ENCODE peak calls at places on chromosomes 16 and 17, in six cellular contexts. One of them, this sample, is unnamed.

GRCh38 chr16:57846078-57846697 is 43.9 kb upstream of the KIFC3 start:
- DNase-seq in prostate gland: no peak
- DNase-seq in stomach: no peak
- DNase-seq in transverse colon: no peak
- DNase-seq in A549: no peak
- DNase-seq in ovary: peak; percentile 36
- DNase-seq in this sample: no peak

GRCh38 chr17:68771867-68772515 is 170.8 kb upstream of the FAM20A start:
- DNase-seq in ovary: no peak
- DNase-seq in prostate gland: no peak
- DNase-seq in A549: peak; percentile 54
- DNase-seq in stomach: no peak
- DNase-seq in transverse colon: no peak
- DNase-seq in this sample: no peak

GRCh38 chr17:70906808-70907207 is 737.5 kb downstream of the KCNJ2 start:
- DNase-seq in prostate gland: no peak
- DNase-seq in transverse colon: no peak
- DNase-seq in stomach: no peak
- DNase-seq in ovary: no peak
- DNase-seq in A549: no peak
- DNase-seq in this sample: no peak

GRCh38 chr17:79707931-79708891 is 22.5 kb upstream of the ENPP7 start:
- DNase-seq in transverse colon: peak; percentile 54
- DNase-seq in A549: peak; percentile 71
- DNase-seq in stomach: peak; percentile 56
- DNase-seq in prostate gland: peak; percentile 30
- DNase-seq in ovary: peak; percentile 72
- DNase-seq in this sample: no peak

GRCh38 chr17:81333626-81334368 is 38.7 kb upstream of the SLC38A10 start:
- DNase-seq in stomach: no peak
- DNase-seq in transverse colon: no peak
- DNase-seq in prostate gland: no peak
- DNase-seq in A549: no peak
- DNase-seq in ovary: no peak
- DNase-seq in this sample: no peak

GRCh38 chr16:73126453-73126853 is 78.5 kb upstream of the ZFHX3 start:
- DNase-seq in A549: no peak
- DNase-seq in stomach: no peak
- DNase-seq in transverse colon: no peak
- DNase-seq in prostate gland: no peak
- DNase-seq in ovary: no peak
- DNase-seq in this sample: peak; percentile 41

GRCh38 chr16:85528528-85529387 is 84.4 kb upstream of the GSE1 start:
- DNase-seq in prostate gland: no peak
- DNase-seq in stomach: no peak
- DNase-seq in ovary: no peak
- DNase-seq in A549: peak; percentile 60
- DNase-seq in transverse colon: no peak
- DNase-seq in this sample: no peak

GRCh38 chr17:79622776-79623175 is 11.9 kb upstream of the RBFOX3 start:
- DNase-seq in transverse colon: no peak
- DNase-seq in ovary: no peak
- DNase-seq in stomach: no peak
- DNase-seq in A549: no peak
- DNase-seq in prostate gland: no peak
- DNase-seq in this sample: no peak

GRCh38 chr16:76650579-76650978 is 373.4 kb downstream of the CNTNAP4 start:
- DNase-seq in A549: peak; percentile 4
- DNase-seq in transverse colon: no peak
- DNase-seq in ovary: no peak
- DNase-seq in prostate gland: no peak
- DNase-seq in stomach: no peak
- DNase-seq in this sample: no peak

GRCh38 chr17:3539881-3540540 is 17.6 kb downstream of the TRPV3 start:
- DNase-seq in stomach: no peak
- DNase-seq in A549: no peak
- DNase-seq in ovary: no peak
- DNase-seq in transverse colon: no peak
- DNase-seq in prostate gland: no peak
- DNase-seq in this sample: peak; percentile 1

GRCh38 chr17:35727635-35728034 is 3.8 kb upstream of the RASL10B start:
- DNase-seq in prostate gland: no peak
- DNase-seq in stomach: no peak
- DNase-seq in transverse colon: no peak
- DNase-seq in ovary: no peak
- DNase-seq in A549: no peak
- DNase-seq in this sample: no peak

GRCh38 chr17:6325741-6326140 is 109.2 kb downstream of the AIPL1 start:
- DNase-seq in stomach: no peak
- DNase-seq in A549: no peak
- DNase-seq in transverse colon: no peak
- DNase-seq in ovary: no peak
- DNase-seq in prostate gland: no peak
- DNase-seq in this sample: no peak

GRCh38 chr17:10652984-10653680 is 4.0 kb downstream of the MYH3 start:
- DNase-seq in ovary: no peak
- DNase-seq in transverse colon: no peak
- DNase-seq in A549: no peak
- DNase-seq in stomach: no peak
- DNase-seq in prostate gland: no peak
- DNase-seq in this sample: no peak

GRCh38 chr17:10651927-10652326 is 5.2 kb downstream of the MYH3 start:
- DNase-seq in A549: no peak
- DNase-seq in ovary: no peak
- DNase-seq in transverse colon: no peak
- DNase-seq in stomach: no peak
- DNase-seq in prostate gland: no peak
- DNase-seq in this sample: no peak

GRCh38 chr17:10646393-10646990 is 10.6 kb downstream of the MYH3 start:
- DNase-seq in ovary: peak; percentile 73
- DNase-seq in A549: peak; percentile 55
- DNase-seq in prostate gland: peak; percentile 60
- DNase-seq in stomach: peak; percentile 82
- DNase-seq in transverse colon: peak; percentile 69
- DNase-seq in this sample: peak; percentile 54

GRCh38 chr17:10649031-10649430 is 8.1 kb downstream of the MYH3 start:
- DNase-seq in stomach: no peak
- DNase-seq in prostate gland: no peak
- DNase-seq in transverse colon: no peak
- DNase-seq in A549: no peak
- DNase-seq in ovary: no peak
- DNase-seq in this sample: no peak

GRCh38 chr17:10649602-10650001 is 7.5 kb downstream of the MYH3 start:
- DNase-seq in stomach: no peak
- DNase-seq in ovary: no peak
- DNase-seq in transverse colon: no peak
- DNase-seq in A549: no peak
- DNase-seq in prostate gland: no peak
- DNase-seq in this sample: no peak
- H3K27ac ChIP-seq in stomach: no peak overlapping the region
- H3K27ac ChIP-seq in ovary: no peak overlapping the region
- H3K27ac ChIP-seq in transverse colon: no peak overlapping the region
- H3K27ac ChIP-seq in A549: no peak overlapping the region
- H3K27ac ChIP-seq in prostate gland: no peak overlapping the region
- H3K27ac ChIP-seq in this sample: no peak overlapping the region

DNA sequence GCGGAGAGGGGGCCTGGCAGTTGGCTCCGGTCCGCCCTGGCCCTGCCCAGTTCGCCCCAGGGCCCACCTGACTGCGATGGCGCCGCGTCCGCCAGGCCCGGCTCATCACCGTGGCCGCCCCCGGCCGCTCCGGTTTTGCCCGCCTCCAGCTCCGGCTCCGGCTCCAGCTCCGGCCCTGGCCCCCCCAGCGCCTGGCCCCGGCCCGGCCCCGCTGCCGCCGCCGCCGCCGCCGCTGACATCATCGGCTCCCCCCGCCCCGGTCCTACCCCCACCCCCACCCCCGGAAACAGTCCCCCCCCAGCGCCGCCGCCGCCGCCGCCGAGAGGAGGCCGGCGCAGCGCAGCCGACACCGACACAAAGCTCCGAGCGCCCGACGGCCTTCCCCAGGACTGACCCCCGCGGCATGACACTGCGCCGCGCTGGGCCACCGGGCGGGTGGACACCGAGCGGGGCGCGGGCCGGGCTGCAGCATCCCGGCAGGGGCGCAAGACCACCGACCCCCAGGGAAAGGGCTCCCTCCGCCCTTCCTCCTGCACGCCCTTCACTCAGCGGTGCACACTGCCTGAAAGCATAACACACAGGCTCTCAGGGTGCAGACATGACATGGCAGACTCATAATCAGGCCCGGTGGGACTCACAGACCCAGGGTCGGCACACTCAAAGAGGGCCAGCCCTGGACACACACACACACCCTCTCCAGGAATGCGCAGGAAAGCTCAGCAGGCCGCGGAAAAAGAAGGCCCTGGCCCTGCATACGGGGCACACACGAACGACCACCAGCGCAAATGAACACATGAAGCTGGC is at the start of gene ZBTB4:
- DNase-seq in stomach: peak; percentile 65
- DNase-seq in ovary: peak; percentile 80
- DNase-seq in prostate gland: peak; percentile 62
- DNase-seq in transverse colon: peak; percentile 66
- DNase-seq in A549: peak; percentile 60
- DNase-seq in this sample: peak; percentile 32
- TF ChIP-seq POLR2A in stomach: peak; percentile 24
- TF ChIP-seq POLR2A in ovary: peak; percentile 68
- TF ChIP-seq POLR2A in prostate gland: peak; percentile 54
- TF ChIP-seq POLR2A in transverse colon: peak; percentile 62
- TF ChIP-seq POLR2A in A549: peak; percentile 56
- TF ChIP-seq POLR2A in this sample: peak; percentile 77

GRCh38 chr16:56294599-56294998 is 103.3 kb downstream of the GNAO1 start:
- DNase-seq in prostate gland: no peak
- DNase-seq in transverse colon: no peak
- DNase-seq in stomach: no peak
- DNase-seq in ovary: no peak
- DNase-seq in A549: no peak
- DNase-seq in this sample: no peak

GRCh38 chr16:56294014-56294413 is 102.7 kb downstream of the GNAO1 start:
- DNase-seq in A549: no peak
- DNase-seq in ovary: no peak
- DNase-seq in prostate gland: no peak
- DNase-seq in stomach: no peak
- DNase-seq in transverse colon: no peak
- DNase-seq in this sample: no peak

GRCh38 chr16:56295739-56296527 is 104.6 kb downstream of the GNAO1 start:
- DNase-seq in prostate gland: no peak
- DNase-seq in stomach: no peak
- DNase-seq in A549: no peak
- DNase-seq in transverse colon: no peak
- DNase-seq in ovary: no peak
- DNase-seq in this sample: no peak

GRCh38 chr16:56297684-56298083 is 106.4 kb downstream of the GNAO1 start:
- DNase-seq in transverse colon: no peak
- DNase-seq in ovary: no peak
- DNase-seq in stomach: no peak
- DNase-seq in prostate gland: no peak
- DNase-seq in A549: no peak
- DNase-seq in this sample: no peak

GRCh38 chr16:56295059-56295673 is 103.9 kb downstream of the GNAO1 start:
- DNase-seq in prostate gland: no peak
- DNase-seq in transverse colon: no peak
- DNase-seq in stomach: no peak
- DNase-seq in ovary: no peak
- DNase-seq in A549: no peak
- DNase-seq in this sample: no peak
- H3K27ac ChIP-seq in prostate gland: no peak overlapping the region
- H3K27ac ChIP-seq in transverse colon: peak overlapping the region; percentile 68
- H3K27ac ChIP-seq in stomach: peak overlapping the region; percentile 71
- H3K27ac ChIP-seq in ovary: no peak overlapping the region
- H3K27ac ChIP-seq in A549: no peak overlapping the region
- H3K27ac ChIP-seq in this sample: no peak overlapping the region

GRCh38 chr17:75854111-75854748 is 905 bp downstream of the WBP2 start:
- DNase-seq in ovary: no peak
- DNase-seq in A549: peak; percentile 80
- DNase-seq in stomach: no peak
- DNase-seq in prostate gland: no peak
- DNase-seq in transverse colon: no peak
- DNase-seq in this sample: peak; percentile 85
- TF ChIP-seq POLR2A in ovary: no peak
- TF ChIP-seq POLR2A in A549: no peak
- TF ChIP-seq POLR2A in stomach: no peak
- TF ChIP-seq POLR2A in prostate gland: no peak
- TF ChIP-seq POLR2A in transverse colon: no peak
- TF ChIP-seq POLR2A in this sample: peak; percentile 74

GRCh38 chr17:65630502-65630901 is 69.1 kb upstream of the AXIN2 start:
- DNase-seq in prostate gland: no peak
- DNase-seq in A549: no peak
- DNase-seq in transverse colon: no peak
- DNase-seq in stomach: no peak
- DNase-seq in ovary: no peak
- DNase-seq in this sample: no peak

GRCh38 chr17:65627108-65627507 is 65.7 kb upstream of the AXIN2 start:
- DNase-seq in A549: no peak
- DNase-seq in stomach: no peak
- DNase-seq in transverse colon: peak; percentile 33
- DNase-seq in prostate gland: no peak
- DNase-seq in ovary: no peak
- DNase-seq in this sample: no peak

GRCh38 chr17:65628637-65629036 is 67.2 kb upstream of the AXIN2 start:
- DNase-seq in A549: no peak
- DNase-seq in stomach: no peak
- DNase-seq in ovary: no peak
- DNase-seq in transverse colon: no peak
- DNase-seq in prostate gland: no peak
- DNase-seq in this sample: no peak

GRCh38 chr17:65629234-65629690 is 67.8 kb upstream of the AXIN2 start:
- DNase-seq in ovary: no peak
- DNase-seq in A549: no peak
- DNase-seq in stomach: no peak
- DNase-seq in transverse colon: no peak
- DNase-seq in prostate gland: no peak
- DNase-seq in this sample: no peak

GRCh38 chr17:65627892-65628622 is 66.6 kb upstream of the AXIN2 start:
- DNase-seq in prostate gland: peak; percentile 85
- DNase-seq in ovary: peak; percentile 44
- DNase-seq in transverse colon: peak; percentile 71
- DNase-seq in stomach: peak; percentile 67
- DNase-seq in A549: peak; percentile 76
- DNase-seq in this sample: no peak
- H3K27ac ChIP-seq in prostate gland: peak overlapping the region; percentile 51
- H3K27ac ChIP-seq in ovary: no peak overlapping the region
- H3K27ac ChIP-seq in transverse colon: peak overlapping the region; percentile 9
- H3K27ac ChIP-seq in stomach: peak overlapping the region; percentile 62
- H3K27ac ChIP-seq in A549: peak overlapping the region; percentile 62
- H3K27ac ChIP-seq in this sample: no peak overlapping the region

This sample was measured in gastrocnemius medialis.